ENCODE peak calls at places on chromosomes 11 and 22, in four cellular contexts. One of them, this sample, is unnamed.

GRCh38 chr22:46965552-46966494 is 203.4 kb downstream of the TBC1D22A start:
- DNase-seq in SK-N-SH: no peak
- DNase-seq in GM23248: no peak
- DNase-seq in GM23338: no peak
- DNase-seq in this sample: no peak

GRCh38 chr11:57735655-57736298 is 5.5 kb upstream of the SELENOH start:
- DNase-seq in SK-N-SH: no peak
- DNase-seq in GM23338: peak
- DNase-seq in GM23248: no peak
- DNase-seq in this sample: peak

GRCh38 chr22:47495102-47495501 is 732.7 kb downstream of the TBC1D22A start:
- DNase-seq in SK-N-SH: no peak
- DNase-seq in GM23338: no peak
- DNase-seq in GM23248: no peak
- DNase-seq in this sample: no peak

GRCh38 chr11:17403977-17404759 is 15.7 kb upstream of the KCNJ11 start:
- DNase-seq in SK-N-SH: no peak
- DNase-seq in GM23338: no peak
- DNase-seq in GM23248: peak
- DNase-seq in this sample: no peak

GRCh38 chr22:20752104-20752741 is 21.7 kb upstream of the SERPIND1 start:
- DNase-seq in GM23338: no peak
- DNase-seq in SK-N-SH: no peak
- DNase-seq in GM23248: no peak
- DNase-seq in this sample: no peak

GRCh38 chr11:44893250-44894216 is 57.1 kb downstream of the TP53I11 start:
- DNase-seq in GM23338: no peak
- DNase-seq in GM23248: no peak
- DNase-seq in SK-N-SH: peak
- DNase-seq in this sample: no peak

GRCh38 chr11:66015094-66015881 is 3.5 kb downstream of the CST6 start:
- DNase-seq in SK-N-SH: no peak
- DNase-seq in GM23338: no peak
- DNase-seq in GM23248: peak
- DNase-seq in this sample: no peak

GRCh38 chr11:57302489-57302888 is 22.3 kb downstream of the TNKS1BP1 start:
- DNase-seq in GM23248: no peak
- DNase-seq in GM23338: no peak
- DNase-seq in SK-N-SH: no peak
- DNase-seq in this sample: no peak

GRCh38 chr11:70711911-70712185 is 313.5 kb downstream of the CTTN start:
- DNase-seq in SK-N-SH: no peak
- DNase-seq in GM23248: no peak
- DNase-seq in GM23338: no peak
- DNase-seq in this sample: no peak
- H3K27ac ChIP-seq in SK-N-SH: no peak
- H3K27ac ChIP-seq in GM23248: no peak
- H3K27ac ChIP-seq in GM23338: no peak
- H3K27ac ChIP-seq in this sample: no peak

DNA sequence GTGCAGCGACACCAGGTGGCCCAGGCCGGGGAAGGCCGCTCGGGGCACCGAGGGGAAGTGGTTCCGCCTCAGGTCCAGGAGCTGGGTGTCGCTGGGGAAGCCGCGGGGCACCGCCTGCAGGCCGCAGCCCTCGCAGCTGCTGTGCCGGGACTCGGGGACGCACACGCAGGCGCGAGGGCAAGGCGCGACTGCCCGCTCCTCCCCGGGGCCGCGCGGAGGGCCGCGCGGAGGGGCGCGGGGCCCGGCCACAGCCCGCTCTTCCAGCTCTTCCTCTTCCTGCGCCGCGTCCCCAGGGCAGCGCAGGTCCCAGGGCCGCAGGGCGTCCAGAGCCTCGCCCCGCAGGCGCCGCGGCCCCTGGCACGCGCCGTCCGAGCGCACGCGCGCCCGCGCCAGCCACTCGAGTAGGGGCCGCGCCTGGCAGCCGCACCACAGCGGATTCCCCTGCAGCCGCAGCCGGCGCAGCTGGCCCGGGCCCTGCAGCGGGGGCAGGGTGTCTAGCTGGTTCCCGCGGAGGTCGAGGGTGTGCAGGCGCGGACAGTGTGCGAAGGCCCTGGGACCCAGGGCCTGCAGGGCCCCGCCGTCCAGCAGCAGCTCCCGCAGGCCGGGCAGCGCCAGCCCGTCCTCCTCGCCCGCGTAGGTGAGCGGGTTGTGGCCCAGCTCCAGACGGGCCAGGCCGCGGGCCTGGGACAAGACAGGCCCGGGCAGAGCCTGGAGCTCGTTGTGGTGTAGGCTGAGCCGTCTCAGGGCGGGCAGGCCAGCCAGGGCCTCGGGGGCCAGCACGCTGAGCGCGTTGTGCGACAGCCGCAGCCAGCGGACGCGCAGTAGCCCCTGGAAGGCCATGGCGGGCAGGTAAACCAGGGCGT is 2.8 kb downstream of the CHADL start:
- DNase-seq in SK-N-SH: peak
- DNase-seq in GM23248: peak
- DNase-seq in GM23338: peak
- DNase-seq in this sample: peak
- H3K4me3 ChIP-seq in SK-N-SH: no peak
- H3K4me3 ChIP-seq in GM23248: peak
- H3K4me3 ChIP-seq in GM23338: peak
- H3K4me3 ChIP-seq in this sample: peak

GRCh38 chr22:50454556-50455075 is 20.2 kb downstream of the SBF1 start:
- DNase-seq in GM23248: no peak
- DNase-seq in GM23338: no peak
- DNase-seq in SK-N-SH: no peak
- DNase-seq in this sample: no peak

GRCh38 chr22:50456026-50456425 is 18.8 kb downstream of the SBF1 start:
- DNase-seq in SK-N-SH: no peak
- DNase-seq in GM23248: no peak
- DNase-seq in GM23338: no peak
- DNase-seq in this sample: no peak

GRCh38 chr22:50459016-50459415 is 15.8 kb downstream of the SBF1 start:
- DNase-seq in GM23248: no peak
- DNase-seq in SK-N-SH: no peak
- DNase-seq in GM23338: no peak
- DNase-seq in this sample: no peak

GRCh38 chr22:50455201-50455600 is 19.6 kb downstream of the SBF1 start:
- DNase-seq in GM23338: no peak
- DNase-seq in SK-N-SH: no peak
- DNase-seq in GM23248: no peak
- DNase-seq in this sample: no peak

GRCh38 chr22:50456466-50457234 is 18.2 kb downstream of the SBF1 start:
- DNase-seq in GM23248: no peak
- DNase-seq in GM23338: peak
- DNase-seq in SK-N-SH: peak
- DNase-seq in this sample: no peak
- TF ChIP-seq EZH2phosphoT487 in GM23248: no peak
- TF ChIP-seq EZH2phosphoT487 in GM23338: no peak
- TF ChIP-seq EZH2phosphoT487 in SK-N-SH: no peak
- TF ChIP-seq EZH2phosphoT487 in this sample: no peak

GRCh38 chr11:67280341-67280790 is 8.7 kb upstream of the ANKRD13D start:
- DNase-seq in GM23248: no peak
- DNase-seq in SK-N-SH: no peak
- DNase-seq in GM23338: no peak
- DNase-seq in this sample: no peak
- H3K27ac ChIP-seq in GM23248: no peak
- H3K27ac ChIP-seq in SK-N-SH: no peak
- H3K27ac ChIP-seq in GM23338: no peak
- H3K27ac ChIP-seq in this sample: no peak

GRCh38 chr22:49352361-49353169 is 475.1 kb downstream of the BRD1 start:
- DNase-seq in SK-N-SH: no peak
- DNase-seq in GM23338: no peak
- DNase-seq in GM23248: no peak
- DNase-seq in this sample: no peak
- H3K4me3 ChIP-seq in SK-N-SH: no peak
- H3K4me3 ChIP-seq in GM23338: no peak
- H3K4me3 ChIP-seq in GM23248: no peak
- H3K4me3 ChIP-seq in this sample: no peak

GRCh38 chr11:64728757-64729365 is 5.9 kb upstream of the NRXN2 start:
- DNase-seq in GM23248: no peak
- DNase-seq in GM23338: no peak
- DNase-seq in SK-N-SH: no peak
- DNase-seq in this sample: no peak
- TF ChIP-seq EZH2phosphoT487 in GM23248: no peak
- TF ChIP-seq EZH2phosphoT487 in GM23338: no peak
- TF ChIP-seq EZH2phosphoT487 in SK-N-SH: no peak
- TF ChIP-seq EZH2phosphoT487 in this sample: no peak

GRCh38 chr22:24459911-24460310 is 32.5 kb downstream of the ADORA2A start:
- DNase-seq in GM23248: no peak
- DNase-seq in GM23338: no peak
- DNase-seq in SK-N-SH: no peak
- DNase-seq in this sample: no peak
- H3K27ac ChIP-seq in GM23248: no peak
- H3K27ac ChIP-seq in GM23338: no peak
- H3K27ac ChIP-seq in SK-N-SH: no peak
- H3K27ac ChIP-seq in this sample: peak

GRCh38 chr11:102110761-102111010 is 439 bp downstream of the YAP1 start:
- DNase-seq in GM23248: no peak
- DNase-seq in SK-N-SH: no peak
- DNase-seq in GM23338: no peak
- DNase-seq in this sample: no peak

GRCh38 chr11:102111787-102112653 is 1.8 kb downstream of the YAP1 start:
- DNase-seq in SK-N-SH: no peak
- DNase-seq in GM23338: no peak
- DNase-seq in GM23248: peak
- DNase-seq in this sample: no peak

GRCh38 chr11:102114032-102114431 is 3.8 kb downstream of the YAP1 start:
- DNase-seq in SK-N-SH: no peak
- DNase-seq in GM23338: peak
- DNase-seq in GM23248: peak
- DNase-seq in this sample: no peak

GRCh38 chr11:102111011-102111786 is 952 bp downstream of the YAP1 start:
- DNase-seq in GM23338: peak
- DNase-seq in GM23248: peak
- DNase-seq in SK-N-SH: peak
- DNase-seq in this sample: peak

GRCh38 chr11:102112654-102112926 is 2.3 kb downstream of the YAP1 start:
- DNase-seq in GM23248: no peak
- DNase-seq in SK-N-SH: no peak
- DNase-seq in GM23338: no peak
- DNase-seq in this sample: no peak
- H3K4me3 ChIP-seq in GM23248: peak
- H3K4me3 ChIP-seq in SK-N-SH: peak
- H3K4me3 ChIP-seq in GM23338: peak
- H3K4me3 ChIP-seq in this sample: no peak

GRCh38 chr11:69926376-69927050 is 107.3 kb upstream of the FGF3 start:
- DNase-seq in GM23338: no peak
- DNase-seq in SK-N-SH: no peak
- DNase-seq in GM23248: no peak
- DNase-seq in this sample: no peak
- TF ChIP-seq EZH2phosphoT487 in GM23338: no peak
- TF ChIP-seq EZH2phosphoT487 in SK-N-SH: no peak
- TF ChIP-seq EZH2phosphoT487 in GM23248: no peak
- TF ChIP-seq EZH2phosphoT487 in this sample: no peak

GRCh38 chr11:107827041-107827440 is 31.5 kb downstream of the SLC35F2 start:
- DNase-seq in GM23248: no peak
- DNase-seq in SK-N-SH: no peak
- DNase-seq in GM23338: no peak
- DNase-seq in this sample: no peak
- H3K27ac ChIP-seq in GM23248: no peak
- H3K27ac ChIP-seq in SK-N-SH: no peak
- H3K27ac ChIP-seq in GM23338: no peak
- H3K27ac ChIP-seq in this sample: no peak